ENCODE peak calls at places on chromosomes 7 and 10, in six cellular contexts. U is cardiac fibroblast; A is activated naive CD4-positive, alpha-beta T cell; O is GM20000; J is AG08395; P is fibroblast of mammary gland. K is an unnamed sample.

GRCh38 chr10:31000867-31001266 is 30.8 kb downstream of the ZNF438 start:
- DNase-seq in U (peak), A (no peak), O (no peak), J (no peak), P (peak), K (no peak)

GRCh38 chr7:125847055-125847454 is 917.4 kb upstream of the POT1 start:
- DNase-seq in U (no peak), A (no peak), O (no peak), J (no peak), P (no peak), K (no peak)

GRCh38 chr10:76319666-76320065 is 888.2 kb downstream of the LRMDA start:
- DNase-seq in U (no peak), A (no peak), O (no peak), J (no peak), P (no peak), K (no peak)

GRCh38 chr7:133255461-133255860 is 2.6 kb downstream of the EXOC4 start:
- DNase-seq in U (no peak), A (no peak), O (no peak), J (no peak), P (no peak), K (no peak)

GRCh38 chr7:130914589-130915294 is 180.7 kb upstream of the KLF14 start:
- DNase-seq in U (no peak), A (no peak), O (no peak), J (no peak), P (no peak), K (no peak)

GRCh38 chr7:30929686-30930085 is 18.0 kb downstream of the AQP1 start:
- DNase-seq in U (no peak), A (no peak), O (no peak), J (no peak), P (no peak), K (no peak)

GRCh38 chr10:77177589-77177988 is 460.0 kb downstream of the KCNMA1 start:
- DNase-seq in U (no peak), A (no peak), O (no peak), J (no peak), P (no peak), K (no peak)

GRCh38 chr7:126499481-126499880 is 753.3 kb downstream of the GRM8 start:
- DNase-seq in U (no peak), A (no peak), O (no peak), J (no peak), P (no peak), K (no peak)

GRCh38 chr10:98519936-98520335 is 73.2 kb upstream of the HPS1 start:
- DNase-seq in U (no peak), A (no peak), O (no peak), J (no peak), P (no peak), K (no peak)

GRCh38 chr10:8346861-8347260 is 292.4 kb downstream of the GATA3 start:
- DNase-seq in U (no peak), A (no peak), O (no peak), J (no peak), P (no peak), K (no peak)

GRCh38 chr7:572013-572667 is 52.5 kb upstream of the PDGFA start:
- DNase-seq in U (no peak), A (no peak), O (no peak), J (no peak), P (no peak), K (no peak)

GRCh38 chr7:78260826-78261225 is 462.3 kb downstream of the PHTF2 start:
- DNase-seq in U (no peak), A (no peak), O (no peak), J (peak), P (no peak), K (no peak)

GRCh38 chr10:84214612-84215235 is 10.6 kb downstream of the LRIT2 start:
- DNase-seq in U (no peak), A (no peak), O (peak), J (no peak), P (no peak), K (peak)

GRCh38 chr10:133277993-133278576 is 1.4 kb upstream of the ADAM8 start:
- DNase-seq in U (no peak), A (no peak), O (no peak), J (no peak), P (no peak), K (no peak)

GRCh38 chr7:34043461-34044318 is 138.4 kb downstream of the BMPER start:
- DNase-seq in U (no peak), A (no peak), O (no peak), J (no peak), P (no peak), K (no peak)